ENCODE peak calls at places on chromosomes 7 and 10, in six cellular contexts. A, T, Y, Z, O and Q are unnamed samples.

GRCh38 chr7:19307554-19307953 is 162.3 kb upstream of the FERD3L start:
- DNase-seq in A (no peak), T (no peak), Y (no peak), Z (no peak), O (no peak), Q (no peak)

GRCh38 chr10:91381562-91381923 is 28.6 kb upstream of the HECTD2 start:
- DNase-seq in A (peak), T (no peak), Y (no peak), Z (no peak), O (no peak), Q (no peak)

GRCh38 chr7:129858490-129858889 is 94.3 kb downstream of the UBE2H start:
- DNase-seq in A (no peak), T (no peak), Y (no peak), Z (no peak), O (no peak), Q (no peak)

GRCh38 chr7:149317986-149318672 is 56.1 kb downstream of the ZNF783 start:
- DNase-seq in A (no peak), T (no peak), Y (no peak), Z (no peak), O (no peak), Q (no peak)

GRCh38 chr7:69761290-69761922 is 163.1 kb downstream of the AUTS2 start:
- DNase-seq in A (no peak), T (no peak), Y (no peak), Z (no peak), O (no peak), Q (no peak)

GRCh38 chr7:105003275-105003674 is 10.7 kb upstream of the KMT2E start:
- DNase-seq in A (peak), T (no peak), Y (no peak), Z (no peak), O (peak), Q (peak)

GRCh38 chr7:138607216-138608126 is 93.7 kb downstream of the SVOPL start:
- DNase-seq in A (no peak), T (no peak), Y (no peak), Z (no peak), O (no peak), Q (no peak)

GRCh38 chr10:129694633-129695356 is 227.8 kb downstream of the MGMT start:
- DNase-seq in A (no peak), T (no peak), Y (peak), Z (no peak), O (peak), Q (peak)

GRCh38 chr10:30182191-30183075 is 123.0 kb upstream of the JCAD start:
- DNase-seq in A (peak), T (no peak), Y (no peak), Z (no peak), O (peak), Q (peak)

GRCh38 chr10:30186371-30186875 is 127.0 kb upstream of the JCAD start:
- DNase-seq in A (no peak), T (peak), Y (no peak), Z (peak), O (no peak), Q (no peak)

GRCh38 chr10:30184397-30185033 is 125.1 kb upstream of the JCAD start:
- DNase-seq in A (no peak), T (no peak), Y (no peak), Z (no peak), O (no peak), Q (no peak)

GRCh38 chr10:30185916-30186315 is 126.5 kb upstream of the JCAD start:
- DNase-seq in A (peak), T (no peak), Y (no peak), Z (no peak), O (no peak), Q (peak)

GRCh38 chr10:30183076-30183402 is 123.7 kb upstream of the JCAD start:
- DNase-seq in A (no peak), T (no peak), Y (no peak), Z (no peak), O (no peak), Q (no peak)
- H3K4me3 ChIP-seq in A (no peak), T (no peak), Y (no peak), Z (no peak), O (no peak), Q (no peak)

GRCh38 chr7:90690159-90690858 is 94.2 kb downstream of the CDK14 start:
- DNase-seq in A (no peak), T (no peak), Y (no peak), Z (no peak), O (no peak), Q (no peak)
- TF ChIP-seq CTCF in A (no peak), T (peak), Y (no peak), Z (no peak), O (no peak), Q (no peak)

GRCh38 chr7:28891192-28891872 is 66.8 kb downstream of the TRIL start:
- DNase-seq in A (no peak), T (no peak), Y (no peak), Z (no peak), O (no peak), Q (no peak)
- H3K4me3 ChIP-seq in A (no peak), T (no peak), Y (no peak), Z (no peak), O (no peak), Q (no peak)

GRCh38 chr7:155298288-155298833 is 683 bp downstream of the INSIG1 start:
- DNase-seq in A (peak), T (no peak), Y (peak), Z (no peak), O (no peak), Q (no peak)

GRCh38 chr7:155296006-155296787 is 1.5 kb upstream of the INSIG1 start:
- DNase-seq in A (no peak), T (no peak), Y (no peak), Z (no peak), O (no peak), Q (no peak)

GRCh38 chr7:155298834-155299538 is 1.3 kb downstream of the INSIG1 start:
- DNase-seq in A (peak), T (peak), Y (peak), Z (peak), O (peak), Q (peak)

GRCh38 chr7:155296788-155297516 is 726 bp upstream of the INSIG1 start:
- DNase-seq in A (peak), T (peak), Y (peak), Z (peak), O (peak), Q (peak)

DNA sequence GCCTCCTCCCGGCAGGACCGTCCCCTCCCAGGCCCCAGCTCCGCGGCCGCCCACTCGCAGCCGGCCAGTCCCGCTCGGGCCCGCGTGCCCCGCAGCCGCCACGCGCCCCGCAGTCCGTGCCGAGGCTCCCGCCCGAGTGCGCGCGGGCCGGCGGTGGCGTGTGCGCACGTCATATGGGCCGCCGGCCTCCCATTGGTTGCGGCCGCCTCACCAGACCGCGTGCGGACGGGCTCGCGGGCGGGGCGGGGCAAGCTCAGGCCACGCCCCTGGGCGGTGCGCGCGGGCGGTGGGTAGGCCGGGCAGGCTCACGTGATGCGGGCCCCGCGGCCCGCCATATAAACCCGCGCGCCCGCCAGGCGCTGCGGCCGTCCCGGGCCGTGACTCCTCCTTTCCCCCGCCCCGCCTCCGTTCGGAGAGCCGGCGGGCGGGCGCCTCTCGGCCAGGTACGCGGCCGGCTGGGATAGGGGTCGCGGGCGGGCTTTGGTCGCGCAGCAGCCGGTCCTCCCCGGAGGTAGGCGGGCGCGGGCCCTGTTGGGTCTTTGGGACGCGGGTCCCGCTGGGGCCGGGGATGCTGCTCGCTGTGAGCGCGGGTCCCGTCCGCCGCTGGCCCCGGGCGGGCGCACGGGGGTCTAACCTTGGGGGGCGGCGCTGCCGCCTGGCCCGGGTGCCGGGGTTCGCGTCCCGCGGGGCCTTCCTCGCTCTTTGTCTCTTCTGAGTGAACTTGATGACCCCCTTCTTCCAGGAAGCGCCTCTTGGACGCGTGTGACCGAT is at the start of gene INSIG1:
- DNase-seq in A (peak), T (peak), Y (peak), Z (peak), O (peak), Q (peak)
- TF ChIP-seq CTCF in A (no peak), T (no peak), Y (no peak), Z (no peak), O (no peak), Q (no peak)